ENCODE peak calls at places on chromosomes 3 and 15, in six cellular contexts. O is DND-41; F is thoracic aorta; Y is endodermal cell; S is CD8-positive, alpha-beta T cell; A is IMR-90. J is an unnamed sample. For H3K9me3, the result is how much of the 10 kb centered on the place peaks cover.

GRCh38 chr3:62201438-62202035 is 171.8 kb downstream of the FEZF2 start:
- DNase-seq in F (no peak), S (no peak), O (no peak), A (peak), Y (no peak), J (no peak)

GRCh38 chr15:74319596-74320357 is 47.7 kb downstream of the CYP11A1 start:
- DNase-seq in F (no peak), S (no peak), O (no peak), Y (peak), A (no peak), J (no peak)

GRCh38 chr15:69604050-69604378 is 151.4 kb downstream of the RPLP1 start:
- DNase-seq in S (no peak), F (no peak), O (no peak), A (no peak), Y (peak), J (no peak)

GRCh38 chr3:197456271-197457091 is 99.3 kb downstream of the BDH1 start:
- DNase-seq in S (peak), Y (peak), O (peak), A (peak), F (peak), J (peak)

GRCh38 chr15:74808840-74809229 is 3.8 kb upstream of the LMAN1L start:
- DNase-seq in A (no peak), O (no peak), S (no peak), F (no peak), Y (peak), J (no peak)

GRCh38 chr3:61617041-61617440 is 55.7 kb downstream of the PTPRG start:
- DNase-seq in Y (no peak), S (no peak), O (no peak), F (no peak), A (peak), J (no peak)

GRCh38 chr3:159764211-159765024 is 224.2 kb upstream of the IL12A start:
- DNase-seq in F (peak), A (peak), S (no peak), Y (no peak), O (no peak), J (no peak)

GRCh38 chr15:73026496-73027054 is 25.7 kb upstream of the NEO1 start:
- DNase-seq in A (no peak), Y (peak), O (no peak), F (no peak), S (no peak), J (no peak)

GRCh38 chr15:89341316-89342005 is 6.8 kb upstream of the POLG start:
- DNase-seq in Y (peak), A (no peak), O (no peak), S (no peak), F (no peak), J (no peak)

GRCh38 chr3:47469616-47470015 is 6.1 kb downstream of the SCAP start:
- DNase-seq in Y (no peak), S (no peak), O (no peak), A (no peak), F (no peak), J (no peak)

GRCh38 chr3:133842158-133842557 is 36.5 kb downstream of the SRPRB start:
- DNase-seq in A (no peak), F (no peak), Y (no peak), S (no peak), O (no peak), J (no peak)

GRCh38 chr3:160948273-160948672 is 156.9 kb downstream of the B3GALNT1 start:
- DNase-seq in Y (no peak), A (no peak), O (no peak), F (no peak), S (no peak), J (no peak)

GRCh38 chr3:124467980-124468902 is 262.0 kb upstream of the UMPS start:
- DNase-seq in F (no peak), A (peak), Y (peak), S (no peak), O (peak), J (peak)

GRCh38 chr3:140023616-140024530 is 88.9 kb downstream of the CLSTN2 start:
- DNase-seq in S (no peak), O (no peak), Y (no peak), A (no peak), F (no peak), J (peak)

DNA sequence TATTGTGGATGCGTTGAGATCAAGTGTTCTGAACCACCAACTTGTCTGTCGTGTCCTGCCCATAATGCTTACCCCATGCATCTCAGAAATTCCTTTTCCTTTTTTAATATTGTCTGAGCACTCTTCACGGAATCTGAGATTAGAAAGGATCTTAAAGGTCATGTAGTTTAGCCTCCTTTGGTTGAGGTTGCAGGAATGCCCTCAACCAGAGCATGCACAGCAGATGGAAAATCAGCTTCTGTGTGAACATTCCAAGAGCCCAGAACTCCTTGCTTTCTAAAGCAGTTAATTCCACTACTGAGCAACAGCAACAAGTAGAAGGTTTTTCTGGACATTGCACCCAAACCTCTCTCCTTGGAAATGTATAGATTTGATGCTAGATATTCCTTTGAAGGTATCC is 153.7 kb downstream of the TPRG1 start:
- DNase-seq in A (no peak), O (no peak), S (no peak), F (no peak), Y (no peak), J (no peak)
- H3K9me3 ChIP-seq in A (under half), O (under half), S (under half), F (under half), Y (under half), J (under half)

GRCh38 chr3:169323580-169324453 is 339.7 kb downstream of the MECOM start:
- DNase-seq in F (no peak), Y (no peak), S (no peak), O (no peak), A (peak), J (peak)
- H3K4me3 ChIP-seq in F (peak), Y (no peak), S (no peak), O (no peak), A (no peak), J (no peak)

GRCh38 chr15:25066708-25067107 is 111.9 kb downstream of the SNRPN start:
- DNase-seq in F (no peak), O (no peak), S (no peak), A (no peak), Y (no peak), J (no peak)
- H3K9me3 ChIP-seq in F (half or more), O (half or more), S (half or more), A (half or more), Y (half or more), J (under half)

GRCh38 chr3:72187131-72187530 is 402.2 kb upstream of the PROK2 start:
- DNase-seq in S (no peak), F (no peak), O (no peak), A (no peak), Y (no peak), J (no peak)

GRCh38 chr3:72183489-72183888 is 398.5 kb upstream of the PROK2 start:
- DNase-seq in Y (no peak), O (no peak), A (no peak), F (no peak), S (no peak), J (no peak)

GRCh38 chr3:72189344-72189743 is 404.4 kb upstream of the PROK2 start:
- DNase-seq in S (no peak), Y (no peak), O (no peak), A (no peak), F (no peak), J (no peak)

GRCh38 chr3:72186485-72186864 is 401.5 kb upstream of the PROK2 start:
- DNase-seq in A (peak), F (no peak), Y (no peak), S (no peak), O (no peak), J (peak)

GRCh38 chr3:72185549-72186484 is 400.9 kb upstream of the PROK2 start:
- DNase-seq in S (no peak), Y (no peak), F (peak), A (peak), O (no peak), J (peak)
- H3K4me3 ChIP-seq in S (no peak), Y (no peak), F (no peak), A (no peak), O (no peak), J (no peak)

GRCh38 chr3:76362643-76363042 is 577.3 kb upstream of the ZNF717 start:
- DNase-seq in S (no peak), A (no peak), O (no peak), F (no peak), Y (no peak), J (no peak)

GRCh38 chr3:76369170-76369569 is 583.8 kb upstream of the ZNF717 start:
- DNase-seq in Y (no peak), S (no peak), A (peak), F (no peak), O (no peak), J (no peak)

GRCh38 chr3:76367281-76367680 is 581.9 kb upstream of the ZNF717 start:
- DNase-seq in O (no peak), A (peak), Y (no peak), F (no peak), S (no peak), J (no peak)

GRCh38 chr3:76361010-76361409 is 575.7 kb upstream of the ZNF717 start:
- DNase-seq in O (no peak), S (no peak), Y (no peak), A (no peak), F (no peak), J (no peak)

GRCh38 chr3:76365284-76365683 is 579.9 kb upstream of the ZNF717 start:
- DNase-seq in S (no peak), A (peak), F (no peak), O (no peak), Y (no peak), J (no peak)
- H3K9me3 ChIP-seq in S (under half), A (under half), F (under half), O (under half), Y (under half), J (under half)

DNA sequence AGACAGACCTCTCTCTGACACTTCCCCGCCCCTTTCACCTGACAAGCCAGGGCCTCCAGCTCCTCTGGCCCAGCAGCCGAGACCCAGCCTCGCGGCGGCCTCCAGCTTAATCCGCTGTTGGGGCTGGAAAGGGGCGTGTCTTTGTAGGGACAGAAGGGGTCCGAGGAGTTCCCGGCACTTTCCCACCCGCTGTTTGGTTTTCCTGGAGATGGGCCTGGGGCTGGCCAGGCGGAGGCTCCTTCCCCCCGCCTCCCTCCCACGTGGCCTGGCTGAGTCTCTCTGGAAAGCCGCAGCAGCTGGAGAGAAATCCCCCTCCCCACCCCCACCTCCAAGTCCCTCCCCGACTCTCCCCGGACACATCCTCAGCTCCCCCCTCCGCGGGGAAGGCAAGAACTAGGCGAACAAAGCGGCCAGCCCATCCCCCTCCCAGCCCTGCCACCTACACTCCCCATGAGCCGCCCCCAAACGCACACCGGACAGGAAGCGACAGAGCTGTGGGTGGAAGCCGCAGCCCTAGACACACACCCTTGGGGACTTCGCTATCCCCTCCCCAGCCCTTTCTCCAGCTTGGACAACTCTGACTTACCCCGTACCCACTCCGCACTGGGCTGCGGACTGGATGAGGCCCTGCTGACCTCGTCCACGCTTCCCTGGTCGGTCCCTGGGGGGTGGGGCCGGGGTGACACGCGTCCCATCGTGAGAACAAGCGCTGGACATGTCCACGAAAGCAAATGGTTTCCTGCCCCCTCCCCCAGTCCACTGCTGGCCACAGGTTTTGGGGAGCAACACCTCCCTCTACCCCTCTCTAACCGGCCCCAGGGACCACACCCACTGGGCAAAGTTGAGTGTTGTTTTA is 1.2 kb downstream of the IGDCC4 start:
- DNase-seq in S (no peak), O (no peak), A (peak), Y (peak), F (no peak), J (peak)
- H3K4me3 ChIP-seq in S (peak), O (no peak), A (peak), Y (peak), F (peak), J (peak)

GRCh38 chr3:161999846-162000245 is 503.2 kb downstream of the OTOL1 start:
- DNase-seq in O (no peak), A (no peak), S (no peak), F (no peak), Y (no peak), J (no peak)
- H3K9me3 ChIP-seq in O (under half), A (under half), S (under half), F (under half), Y (under half), J (under half)

GRCh38 chr15:40110866-40111550 is 2.3 kb upstream of the BMF start:
- DNase-seq in O (no peak), A (no peak), Y (no peak), S (no peak), F (no peak), J (no peak)
- H3K4me3 ChIP-seq in O (no peak), A (no peak), Y (no peak), S (no peak), F (no peak), J (no peak)

J was measured in MG63.